ENCODE peak calls at places on chromosomes 4 and X, in eight cellular contexts. P, R, Y, W, L, S, U and O are unnamed samples.
A peak's percentile ranks its signal among the peaks of the same experiment; 100 is the strongest.

GRCh38 chr4:122548452-122548851 is 72.4 kb downstream of the IL21 start:
- DNase-seq in P (no peak), R (peak; percentile 44), Y (no peak), W (no peak), L (peak; percentile 25), S (no peak), U (no peak), O (no peak)

GRCh38 chrX:3268804-3269203 is 77.6 kb downstream of the MXRA5 start:
- DNase-seq in P (no peak), R (no peak), Y (no peak), W (no peak), L (peak; percentile 82), S (no peak), U (peak; percentile 81), O (peak; percentile 67)

GRCh38 chrX:95875661-95876060 is 809.0 kb upstream of the DIAPH2 start:
- DNase-seq in P (no peak), R (no peak), Y (no peak), W (no peak), L (no peak), S (no peak), U (no peak), O (no peak)

GRCh38 chr4:144599621-144600020 is 46.3 kb upstream of the HHIP start:
- DNase-seq in P (no peak), R (no peak), Y (no peak), W (no peak), L (no peak), S (no peak), U (no peak), O (no peak)

GRCh38 chrX:130020661-130021324 is 38.4 kb downstream of the BCORL1 start:
- DNase-seq in P (no peak), R (no peak), Y (no peak), W (no peak), L (no peak), S (no peak), U (no peak), O (no peak)

GRCh38 chrX:153922932-153923857 is 2.9 kb downstream of the ARHGAP4 start:
- DNase-seq in P (peak; percentile 78), R (no peak), Y (peak; percentile 85), W (peak; percentile 92), L (peak; percentile 37), S (peak; percentile 74), U (peak; percentile 33), O (peak; percentile 63)

GRCh38 chr4:154944996-154945395 is 163.9 kb downstream of the RBM46 start:
- DNase-seq in P (no peak), R (no peak), Y (no peak), W (no peak), L (peak; percentile 56), S (no peak), U (no peak), O (no peak)

GRCh38 chrX:15930585-15930984 is 76.0 kb upstream of the AP1S2 start:
- DNase-seq in P (no peak), R (peak; percentile 29), Y (no peak), W (no peak), L (peak; percentile 46), S (no peak), U (no peak), O (peak; percentile 54)

GRCh38 chr4:155944516-155944915 is 9.2 kb downstream of the CTSO start:
- DNase-seq in P (no peak), R (no peak), Y (no peak), W (no peak), L (no peak), S (no peak), U (no peak), O (no peak)

GRCh38 chr4:13364178-13364577 is 120.0 kb downstream of the RAB28 start:
- DNase-seq in P (no peak), R (no peak), Y (no peak), W (no peak), L (peak; percentile 87), S (no peak), U (no peak), O (no peak)

GRCh38 chrX:10833299-10834169 is 213.1 kb upstream of the MID1 start:
- DNase-seq in P (peak; percentile 47), R (peak; percentile 73), Y (peak; percentile 63), W (peak; percentile 42), L (peak; percentile 75), S (peak; percentile 4), U (no peak), O (peak; percentile 22)

GRCh38 chr4:168273838-168274237 is 44.7 kb downstream of the DDX60 start:
- DNase-seq in P (no peak), R (no peak), Y (no peak), W (no peak), L (peak; percentile 43), S (no peak), U (no peak), O (peak; percentile 40)

GRCh38 chr4:15781427-15782095 is 3.4 kb downstream of the CD38 start:
- DNase-seq in P (no peak), R (no peak), Y (no peak), W (no peak), L (peak; percentile 19), S (no peak), U (no peak), O (peak; percentile 65)

GRCh38 chr4:101264550-101264949 is 82.8 kb downstream of the PPP3CA start:
- DNase-seq in P (no peak), R (no peak), Y (no peak), W (no peak), L (no peak), S (no peak), U (no peak), O (no peak)

GRCh38 chr4:18297684-18298083 is 276.1 kb upstream of the LCORL start:
- DNase-seq in P (no peak), R (no peak), Y (no peak), W (no peak), L (no peak), S (no peak), U (no peak), O (no peak)

GRCh38 chr4:18292411-18292810 is 270.9 kb upstream of the LCORL start:
- DNase-seq in P (no peak), R (no peak), Y (no peak), W (no peak), L (no peak), S (no peak), U (no peak), O (no peak)

GRCh38 chr4:18294846-18295245 is 273.3 kb upstream of the LCORL start:
- DNase-seq in P (no peak), R (no peak), Y (no peak), W (no peak), L (no peak), S (no peak), U (no peak), O (no peak)

GRCh38 chr4:18291313-18291712 is 269.8 kb upstream of the LCORL start:
- DNase-seq in P (no peak), R (no peak), Y (no peak), W (no peak), L (no peak), S (no peak), U (no peak), O (no peak)

DNA sequence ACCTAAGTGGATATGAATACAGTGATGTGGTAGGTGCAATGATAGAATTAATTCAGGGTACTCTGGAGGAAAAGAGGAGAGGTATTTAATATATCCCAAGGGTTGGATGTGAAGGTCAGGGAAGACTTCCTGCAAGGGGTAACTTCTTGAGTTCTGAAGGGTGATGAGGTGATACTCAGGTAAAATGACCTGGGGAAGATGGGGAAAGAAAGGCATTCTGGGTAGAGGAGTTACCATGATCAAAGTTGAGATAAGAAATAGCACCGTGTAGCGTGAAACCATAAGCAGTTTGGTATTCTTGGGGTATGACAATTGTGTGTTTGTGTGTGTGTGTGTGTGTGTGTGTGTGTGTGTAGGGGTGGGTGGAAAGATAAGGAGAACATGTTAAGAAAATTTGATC is 270.4 kb upstream of the LCORL start:
- DNase-seq in P (no peak), R (no peak), Y (no peak), W (no peak), L (no peak), S (no peak), U (no peak), O (no peak)
- TF ChIP-seq CTCF in P (no peak), R (no peak), Y (no peak), W (no peak), L (no peak), S (no peak), U (no peak), O (no peak)

DNA sequence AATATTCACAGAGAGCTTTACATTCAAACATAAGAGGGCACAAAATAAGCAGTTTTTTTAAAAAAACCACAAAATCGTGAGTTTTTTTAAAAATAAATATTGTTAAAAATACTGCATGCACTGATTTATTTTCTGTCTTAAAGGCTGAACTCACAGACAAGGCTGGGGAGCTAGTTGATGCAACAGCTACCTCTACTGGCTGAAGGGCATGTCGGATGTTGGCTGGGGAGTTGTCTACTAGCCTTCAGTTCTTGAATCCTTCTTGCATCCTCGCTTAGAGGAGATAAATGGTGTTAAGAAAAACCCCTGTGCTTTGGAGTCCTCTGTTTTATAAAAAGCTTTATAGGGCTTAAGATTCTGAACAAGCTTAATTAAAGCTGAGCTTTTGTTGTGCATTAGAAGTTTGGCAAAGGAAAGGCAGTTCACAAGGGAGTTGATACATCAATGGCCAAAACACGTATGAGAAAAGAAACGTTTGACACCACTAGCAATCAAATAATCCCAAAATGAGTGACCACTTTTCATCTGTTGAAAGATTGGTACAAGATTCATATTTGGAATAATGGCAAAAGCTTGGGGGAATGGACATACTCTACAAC is 94.8 kb downstream of the SEL1L3 start:
- DNase-seq in P (no peak), R (peak; percentile 80), Y (no peak), W (peak; percentile 41), L (peak; percentile 75), S (peak; percentile 53), U (peak; percentile 61), O (peak; percentile 75)
- TF ChIP-seq CTCF in P (peak; percentile 70), R (peak; percentile 99), Y (peak; percentile 76), W (peak; percentile 62), L (peak; percentile 99), S (peak; percentile 77), U (peak; percentile 90), O (peak; percentile 85)

DNA sequence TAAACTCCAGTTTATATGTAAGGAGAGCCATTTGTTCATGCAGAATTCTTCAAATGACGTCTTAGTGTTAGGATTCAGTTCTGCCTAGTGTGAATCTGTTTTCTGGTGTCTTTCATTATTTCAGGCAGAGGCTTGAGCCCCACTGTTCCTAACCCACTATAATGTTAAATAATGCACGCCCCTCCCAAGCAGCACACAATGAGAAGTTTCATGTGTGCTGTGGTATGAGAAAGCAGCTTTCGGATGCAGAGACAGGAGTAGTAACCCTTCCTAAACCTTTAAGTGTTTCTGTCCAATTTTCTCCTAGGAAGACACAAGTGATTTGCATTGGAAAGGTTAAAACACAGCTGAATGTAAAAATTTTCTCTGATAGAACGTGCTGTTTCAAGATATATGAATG is 54.5 kb downstream of the TRIM2 start:
- DNase-seq in P (no peak), R (no peak), Y (no peak), W (no peak), L (no peak), S (no peak), U (no peak), O (no peak)
- TF ChIP-seq CTCF in P (no peak), R (no peak), Y (no peak), W (no peak), L (no peak), S (no peak), U (no peak), O (no peak)

GRCh38 chrX:120378570-120378969 is 16.7 kb downstream of the ATP1B4 start:
- DNase-seq in P (no peak), R (no peak), Y (no peak), W (no peak), L (no peak), S (no peak), U (no peak), O (no peak)

GRCh38 chrX:120377179-120377578 is 15.3 kb downstream of the ATP1B4 start:
- DNase-seq in P (no peak), R (no peak), Y (no peak), W (no peak), L (no peak), S (no peak), U (no peak), O (no peak)

GRCh38 chrX:120380699-120381098 is 18.8 kb downstream of the ATP1B4 start:
- DNase-seq in P (no peak), R (no peak), Y (no peak), W (no peak), L (peak; percentile 46), S (no peak), U (no peak), O (peak; percentile 68)
- TF ChIP-seq CTCF in P (no peak), R (peak; percentile 6), Y (no peak), W (peak; percentile 33), L (peak; percentile 57), S (no peak), U (peak; percentile 55), O (peak; percentile 42)